ENCODE peak calls at places on chromosomes 6 and 20, in eight cellular contexts. One of them, this sample, is unnamed. For H3K4me1, the result is how much of the 10 kb centered on the place peaks cover.

GRCh38 chr6:119830494-119831295 is 481.1 kb upstream of the MAN1A1 start:
- DNase-seq in GM23248: no peak
- DNase-seq in neuronal stem cell: no peak
- DNase-seq in stomach: no peak
- DNase-seq in kidney: no peak
- DNase-seq in Panc1: no peak
- DNase-seq in SJSA1: no peak
- DNase-seq in adrenal gland: no peak
- DNase-seq in this sample: peak

GRCh38 chr6:168619560-168620314 is 178.8 kb downstream of the SMOC2 start:
- DNase-seq in adrenal gland: no peak
- DNase-seq in SJSA1: no peak
- DNase-seq in stomach: no peak
- DNase-seq in kidney: no peak
- DNase-seq in neuronal stem cell: no peak
- DNase-seq in GM23248: no peak
- DNase-seq in Panc1: no peak
- DNase-seq in this sample: no peak

GRCh38 chr6:37507690-37508421 is 8.2 kb upstream of the CCDC167 start:
- DNase-seq in neuronal stem cell: no peak
- DNase-seq in kidney: no peak
- DNase-seq in GM23248: no peak
- DNase-seq in stomach: no peak
- DNase-seq in Panc1: no peak
- DNase-seq in adrenal gland: no peak
- DNase-seq in SJSA1: no peak
- DNase-seq in this sample: peak

GRCh38 chr20:24489631-24490260 is 20.3 kb downstream of the SYNDIG1 start:
- DNase-seq in Panc1: no peak
- DNase-seq in GM23248: no peak
- DNase-seq in adrenal gland: no peak
- DNase-seq in stomach: no peak
- DNase-seq in SJSA1: peak
- DNase-seq in neuronal stem cell: no peak
- DNase-seq in kidney: peak
- DNase-seq in this sample: no peak

GRCh38 chr20:6769953-6770831 is 2.7 kb downstream of the BMP2 start:
- DNase-seq in SJSA1: peak
- DNase-seq in adrenal gland: no peak
- DNase-seq in neuronal stem cell: peak
- DNase-seq in Panc1: no peak
- DNase-seq in kidney: peak
- DNase-seq in GM23248: peak
- DNase-seq in stomach: peak
- DNase-seq in this sample: peak

GRCh38 chr6:81075974-81076373 is 676.5 kb downstream of the TENT5A start:
- DNase-seq in adrenal gland: no peak
- DNase-seq in neuronal stem cell: peak
- DNase-seq in GM23248: peak
- DNase-seq in stomach: no peak
- DNase-seq in SJSA1: no peak
- DNase-seq in kidney: no peak
- DNase-seq in Panc1: no peak
- DNase-seq in this sample: no peak

GRCh38 chr6:166419268-166419667 is 36.5 kb upstream of the MPC1 start:
- DNase-seq in stomach: no peak
- DNase-seq in Panc1: no peak
- DNase-seq in kidney: peak
- DNase-seq in SJSA1: no peak
- DNase-seq in adrenal gland: no peak
- DNase-seq in neuronal stem cell: no peak
- DNase-seq in GM23248: no peak
- DNase-seq in this sample: peak

GRCh38 chr6:123588546-123588895 is 48.2 kb downstream of the TRDN start:
- DNase-seq in adrenal gland: no peak
- DNase-seq in kidney: no peak
- DNase-seq in neuronal stem cell: no peak
- DNase-seq in GM23248: no peak
- DNase-seq in stomach: no peak
- DNase-seq in SJSA1: no peak
- DNase-seq in Panc1: no peak
- DNase-seq in this sample: no peak

GRCh38 chr20:31505903-31506302 is 8.3 kb upstream of the HM13 start:
- DNase-seq in adrenal gland: no peak
- DNase-seq in Panc1: no peak
- DNase-seq in SJSA1: no peak
- DNase-seq in stomach: no peak
- DNase-seq in GM23248: no peak
- DNase-seq in neuronal stem cell: no peak
- DNase-seq in kidney: no peak
- DNase-seq in this sample: no peak

GRCh38 chr6:5510331-5510730 is 249.0 kb downstream of the FARS2 start:
- DNase-seq in neuronal stem cell: no peak
- DNase-seq in GM23248: no peak
- DNase-seq in kidney: peak
- DNase-seq in SJSA1: no peak
- DNase-seq in Panc1: no peak
- DNase-seq in adrenal gland: no peak
- DNase-seq in stomach: no peak
- DNase-seq in this sample: no peak

GRCh38 chr6:90818163-90818562 is 231.3 kb upstream of the MAP3K7 start:
- DNase-seq in neuronal stem cell: no peak
- DNase-seq in stomach: no peak
- DNase-seq in GM23248: no peak
- DNase-seq in adrenal gland: no peak
- DNase-seq in Panc1: no peak
- DNase-seq in kidney: no peak
- DNase-seq in SJSA1: no peak
- DNase-seq in this sample: no peak

GRCh38 chr20:35369804-35370203 is 42.0 kb downstream of the UQCC1 start:
- DNase-seq in GM23248: peak
- DNase-seq in adrenal gland: no peak
- DNase-seq in kidney: no peak
- DNase-seq in neuronal stem cell: no peak
- DNase-seq in SJSA1: no peak
- DNase-seq in Panc1: no peak
- DNase-seq in stomach: no peak
- DNase-seq in this sample: no peak

GRCh38 chr6:43870660-43871061 is 100.7 kb downstream of the VEGFA start:
- DNase-seq in Panc1: no peak
- DNase-seq in stomach: no peak
- DNase-seq in adrenal gland: no peak
- DNase-seq in kidney: no peak
- DNase-seq in SJSA1: no peak
- DNase-seq in neuronal stem cell: no peak
- DNase-seq in GM23248: peak
- DNase-seq in this sample: no peak

GRCh38 chr20:12306107-12306506 is 388.4 kb downstream of the BTBD3 start:
- DNase-seq in GM23248: no peak
- DNase-seq in SJSA1: no peak
- DNase-seq in neuronal stem cell: no peak
- DNase-seq in stomach: no peak
- DNase-seq in adrenal gland: no peak
- DNase-seq in Panc1: no peak
- DNase-seq in kidney: no peak
- DNase-seq in this sample: no peak

GRCh38 chr6:19342616-19343015 is 494.6 kb upstream of the ID4 start:
- DNase-seq in SJSA1: no peak
- DNase-seq in GM23248: peak
- DNase-seq in stomach: no peak
- DNase-seq in adrenal gland: no peak
- DNase-seq in neuronal stem cell: no peak
- DNase-seq in Panc1: no peak
- DNase-seq in kidney: no peak
- DNase-seq in this sample: no peak

GRCh38 chr6:33757906-33758305 is 11.2 kb upstream of the IP6K3 start:
- DNase-seq in SJSA1: no peak
- DNase-seq in GM23248: no peak
- DNase-seq in adrenal gland: no peak
- DNase-seq in neuronal stem cell: no peak
- DNase-seq in kidney: no peak
- DNase-seq in stomach: no peak
- DNase-seq in Panc1: no peak
- DNase-seq in this sample: no peak

GRCh38 chr6:43628392-43629103 is 516 bp downstream of the GTPBP2 start:
- DNase-seq in GM23248: peak
- DNase-seq in SJSA1: peak
- DNase-seq in neuronal stem cell: peak
- DNase-seq in Panc1: no peak
- DNase-seq in adrenal gland: peak
- DNase-seq in kidney: peak
- DNase-seq in stomach: peak
- DNase-seq in this sample: peak

GRCh38 chr6:46367365-46367764 is 123.9 kb downstream of the RCAN2 start:
- DNase-seq in adrenal gland: no peak
- DNase-seq in neuronal stem cell: no peak
- DNase-seq in kidney: no peak
- DNase-seq in GM23248: no peak
- DNase-seq in stomach: no peak
- DNase-seq in Panc1: no peak
- DNase-seq in SJSA1: no peak
- DNase-seq in this sample: no peak

GRCh38 chr6:44662461-44663121 is 275.1 kb downstream of the CDC5L start:
- DNase-seq in adrenal gland: no peak
- DNase-seq in Panc1: no peak
- DNase-seq in neuronal stem cell: peak
- DNase-seq in SJSA1: peak
- DNase-seq in GM23248: no peak
- DNase-seq in kidney: peak
- DNase-seq in stomach: no peak
- DNase-seq in this sample: no peak

DNA sequence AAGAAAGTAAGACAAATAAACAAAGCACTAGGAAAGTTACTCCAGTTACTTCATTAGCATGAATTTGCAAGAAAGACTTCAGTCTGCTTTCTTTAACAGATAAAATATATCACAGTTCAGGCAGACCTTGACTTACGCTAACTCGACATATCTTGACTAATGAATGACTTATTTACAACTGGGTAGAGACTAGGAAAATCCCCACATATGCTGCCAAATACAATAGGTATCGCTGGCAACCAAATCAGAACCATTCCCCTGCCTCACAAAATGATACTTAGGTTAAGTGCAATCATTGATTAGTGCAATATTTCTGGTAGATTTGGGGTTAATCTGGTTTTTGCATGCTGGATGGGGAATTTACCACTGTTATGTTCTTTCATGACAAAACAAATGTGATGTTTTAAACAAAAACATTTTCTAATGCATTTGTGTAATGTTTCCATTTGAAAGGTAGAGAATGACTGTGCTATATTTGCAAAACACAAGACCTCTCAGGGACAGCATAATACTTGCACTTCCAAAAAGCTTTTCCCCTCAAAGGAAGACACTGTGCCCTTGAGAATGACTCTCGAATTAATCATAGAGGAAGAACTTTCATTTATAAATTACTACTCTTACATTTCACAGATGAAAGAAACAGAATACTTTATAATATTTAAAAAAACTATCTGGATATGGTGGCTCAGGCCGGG is 101.6 kb downstream of the PRKN start:
- DNase-seq in kidney: no peak
- DNase-seq in Panc1: no peak
- DNase-seq in adrenal gland: no peak
- DNase-seq in stomach: no peak
- DNase-seq in neuronal stem cell: no peak
- DNase-seq in GM23248: no peak
- DNase-seq in SJSA1: no peak
- DNase-seq in this sample: no peak
- H3K4me1 ChIP-seq in kidney: under half
- H3K4me1 ChIP-seq in Panc1: under half
- H3K4me1 ChIP-seq in adrenal gland: under half
- H3K4me1 ChIP-seq in stomach: under half
- H3K4me1 ChIP-seq in neuronal stem cell: under half
- H3K4me1 ChIP-seq in GM23248: under half
- H3K4me1 ChIP-seq in SJSA1: under half
- H3K4me1 ChIP-seq in this sample: under half

GRCh38 chr6:4322134-4322845 is 186.9 kb upstream of the ECI2 start:
- DNase-seq in neuronal stem cell: no peak
- DNase-seq in adrenal gland: no peak
- DNase-seq in Panc1: no peak
- DNase-seq in GM23248: no peak
- DNase-seq in SJSA1: no peak
- DNase-seq in stomach: no peak
- DNase-seq in kidney: no peak
- DNase-seq in this sample: no peak
- H3K4me1 ChIP-seq in neuronal stem cell: under half
- H3K4me1 ChIP-seq in adrenal gland: under half
- H3K4me1 ChIP-seq in Panc1: under half
- H3K4me1 ChIP-seq in GM23248: half or more
- H3K4me1 ChIP-seq in SJSA1: under half
- H3K4me1 ChIP-seq in stomach: under half
- H3K4me1 ChIP-seq in kidney: under half
- H3K4me1 ChIP-seq in this sample: under half

DNA sequence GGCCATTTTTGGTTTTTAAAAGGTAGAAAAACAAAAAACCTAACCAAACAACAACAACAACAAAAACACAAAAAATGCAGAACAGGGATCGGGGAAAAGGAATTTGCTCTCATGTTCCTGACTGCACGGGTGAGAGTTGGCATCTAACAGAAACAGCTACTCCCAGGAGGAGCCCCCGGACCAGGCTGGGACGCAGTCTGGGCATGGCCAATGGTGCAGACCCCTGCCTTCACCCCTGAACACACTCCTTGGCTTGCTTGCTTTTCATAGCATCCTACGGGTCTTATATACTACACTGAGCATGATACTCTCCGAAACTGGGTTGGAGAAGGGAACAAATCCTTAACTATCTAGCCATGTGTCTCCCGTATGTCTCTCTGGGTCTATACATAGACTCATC is 587 bp upstream of the MAS1 start:
- DNase-seq in adrenal gland: no peak
- DNase-seq in GM23248: no peak
- DNase-seq in kidney: no peak
- DNase-seq in stomach: no peak
- DNase-seq in Panc1: no peak
- DNase-seq in neuronal stem cell: no peak
- DNase-seq in SJSA1: no peak
- DNase-seq in this sample: no peak
- H3K4me1 ChIP-seq in adrenal gland: under half
- H3K4me1 ChIP-seq in GM23248: under half
- H3K4me1 ChIP-seq in kidney: under half
- H3K4me1 ChIP-seq in stomach: under half
- H3K4me1 ChIP-seq in Panc1: under half
- H3K4me1 ChIP-seq in neuronal stem cell: under half
- H3K4me1 ChIP-seq in SJSA1: under half
- H3K4me1 ChIP-seq in this sample: under half

DNA sequence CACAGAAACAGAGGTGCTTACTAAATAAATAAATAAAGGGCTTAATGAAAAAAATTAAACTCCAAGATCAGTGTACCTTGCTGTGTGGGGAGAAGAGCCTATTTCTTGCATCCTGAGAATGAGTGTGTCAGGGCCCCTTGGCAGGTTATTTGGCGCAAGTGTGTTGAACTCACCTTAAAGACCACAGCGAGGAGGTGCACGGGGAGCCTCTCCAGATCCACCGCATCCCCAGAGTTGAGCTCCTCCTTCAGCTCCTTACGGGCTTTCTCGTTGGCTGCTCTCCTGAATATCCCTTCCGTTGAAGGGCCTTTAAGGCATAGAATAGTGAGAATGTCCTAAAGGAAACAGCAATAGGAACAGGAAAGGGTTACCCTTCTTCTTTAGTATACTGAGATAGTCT is 3.6 kb downstream of the TAGAP start:
- DNase-seq in kidney: no peak
- DNase-seq in SJSA1: no peak
- DNase-seq in adrenal gland: no peak
- DNase-seq in neuronal stem cell: no peak
- DNase-seq in stomach: no peak
- DNase-seq in Panc1: no peak
- DNase-seq in GM23248: no peak
- DNase-seq in this sample: no peak
- H3K4me1 ChIP-seq in kidney: under half
- H3K4me1 ChIP-seq in SJSA1: under half
- H3K4me1 ChIP-seq in adrenal gland: under half
- H3K4me1 ChIP-seq in neuronal stem cell: under half
- H3K4me1 ChIP-seq in stomach: under half
- H3K4me1 ChIP-seq in Panc1: under half
- H3K4me1 ChIP-seq in GM23248: under half
- H3K4me1 ChIP-seq in this sample: under half

This sample was measured in mucosa of descending colon.